ENCODE peak calls at places on chromosomes 1 and 21, in four cellular contexts. J is H1, W is HepG2, R is GM12891. C is an unnamed sample.

GRCh38 chr1:45282346-45282745 is 44.3 kb upstream of the HPDL start:
- DNase-seq in J (no peak), W (no peak), R (no peak), C (no peak)

GRCh38 chr1:60419023-60419422 is 345.5 kb upstream of the C1orf87 start:
- DNase-seq in W (no peak), R (no peak), J (no peak), C (no peak)

GRCh38 chr1:31380181-31380580 is 7.3 kb upstream of the FABP3 start:
- DNase-seq in J (no peak), R (no peak), W (no peak), C (no peak)

GRCh38 chr1:190975827-190976226 is 498.2 kb upstream of the BRINP3 start:
- DNase-seq in R (no peak), J (no peak), W (no peak), C (no peak)

GRCh38 chr1:43452789-43453441 is 816 bp downstream of the HYI start:
- DNase-seq in W (no peak), J (no peak), R (no peak), C (no peak)

GRCh38 chr1:9119745-9120144 is 9.2 kb downstream of the GPR157 start:
- DNase-seq in W (no peak), J (no peak), R (no peak), C (no peak)

GRCh38 chr1:26225033-26225831 is 8.8 kb upstream of the CEP85 start:
- DNase-seq in J (peak), R (no peak), W (peak), C (no peak)

GRCh38 chr1:81313289-81313688 is 487.4 kb upstream of the ADGRL2 start:
- DNase-seq in J (no peak), W (no peak), R (no peak), C (no peak)

GRCh38 chr1:197862221-197862620 is 40.2 kb upstream of the C1orf53 start:
- DNase-seq in W (no peak), R (no peak), J (no peak), C (no peak)

GRCh38 chr1:111669268-111669667 is 49.7 kb downstream of the RAP1A start:
- DNase-seq in R (no peak), J (no peak), W (no peak), C (no peak)

GRCh38 chr1:228228601-228229074 is 20.8 kb downstream of the OBSCN start:
- DNase-seq in R (no peak), W (peak), J (no peak), C (no peak)

GRCh38 chr1:8314346-8315280 is 3.3 kb upstream of the SLC45A1 start:
- DNase-seq in W (peak), R (no peak), J (peak), C (peak)

GRCh38 chr1:165828581-165829329 is 1.3 kb downstream of the UCK2 start:
- DNase-seq in J (peak), W (peak), R (peak), C (no peak)

DNA sequence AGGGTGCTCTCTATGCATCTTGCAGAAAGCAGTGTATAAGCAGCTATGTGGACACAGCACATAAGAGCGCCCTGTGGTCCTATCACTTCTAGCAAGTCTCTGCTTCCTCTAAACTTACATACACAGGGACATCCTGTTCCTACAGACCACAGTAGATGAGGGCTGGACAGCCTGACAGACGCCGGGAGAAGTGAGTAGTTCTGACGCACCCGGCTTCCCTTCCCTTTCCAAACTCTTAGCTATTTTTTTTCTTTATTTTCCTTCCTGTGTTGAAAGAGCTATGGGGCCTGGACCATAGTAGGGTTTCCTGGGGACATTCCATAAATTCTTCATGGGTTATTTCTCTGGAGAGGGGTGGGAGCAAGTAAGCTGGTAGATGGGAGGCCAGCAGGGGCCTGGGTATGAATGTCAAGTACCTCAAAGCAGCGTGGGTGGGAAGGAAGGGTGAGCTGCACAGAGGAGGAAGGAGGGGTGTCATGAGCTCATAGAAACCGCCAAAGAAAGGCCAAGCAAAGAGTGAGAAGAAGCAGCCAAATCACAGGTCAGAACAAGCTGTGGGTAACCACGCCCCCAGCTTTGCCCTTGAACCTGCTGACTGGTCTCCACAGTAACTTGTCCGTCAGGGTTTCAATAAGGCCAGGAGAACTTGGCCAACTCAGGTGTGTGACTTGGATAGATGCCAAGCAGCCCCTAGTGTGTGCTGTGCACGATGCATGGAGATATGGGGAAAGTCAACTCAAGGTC is 36.6 kb downstream of the PLXNA2 start:
- DNase-seq in J (no peak), W (peak), R (no peak), C (no peak)
- TF ChIP-seq POLR2AphosphoS5 in J (no peak), W (no peak), R (no peak), C (no peak)

DNA sequence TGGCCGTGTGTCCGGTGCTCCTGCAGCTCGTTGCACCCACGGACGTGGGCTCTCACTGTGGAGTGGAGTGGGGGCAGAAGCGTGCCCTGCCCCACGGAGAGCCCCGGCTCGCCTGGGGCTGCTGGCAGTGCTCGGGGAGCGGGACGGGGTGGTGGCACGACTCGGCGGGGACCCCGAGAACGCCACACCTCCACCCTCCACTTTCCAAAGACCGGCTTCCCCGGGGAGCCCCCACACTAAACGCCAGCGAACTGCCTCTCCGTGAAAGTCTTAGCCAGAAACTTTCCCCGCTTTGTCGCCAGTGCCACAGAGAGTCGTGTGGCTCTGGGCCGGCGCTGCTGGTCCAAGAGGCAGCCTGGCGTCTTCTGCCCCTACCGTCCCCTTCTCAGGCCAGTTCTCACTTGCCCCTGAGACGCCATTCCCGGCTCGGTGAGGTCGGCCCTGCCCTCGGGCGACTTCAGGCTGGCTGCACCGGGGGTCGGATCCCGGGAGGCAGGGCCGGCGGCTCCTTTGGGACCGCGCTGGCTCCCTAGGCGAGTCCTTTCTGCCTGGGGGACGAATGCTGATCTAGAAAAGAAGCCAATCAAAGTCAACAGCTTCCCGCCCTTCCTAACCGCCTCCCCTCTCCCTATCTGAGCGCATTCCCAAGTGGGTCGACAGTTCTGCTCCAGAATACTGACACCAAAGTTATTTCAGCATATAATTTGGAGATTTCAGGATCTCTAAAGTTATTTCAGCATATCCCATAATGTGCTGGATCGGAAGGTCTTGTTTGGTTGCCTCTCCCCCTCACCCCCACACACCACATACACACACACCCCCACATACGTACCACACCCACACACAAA is 2.6 kb upstream of the SAMD13 start:
- DNase-seq in W (no peak), R (peak), J (peak), C (peak)
- TF ChIP-seq POLR2A in W (no peak), R (no peak), J (no peak), C (no peak)

GRCh38 chr1:42340093-42340492 is 5.1 kb upstream of the FOXJ3 start:
- DNase-seq in J (no peak), R (no peak), W (peak), C (no peak)
- TF ChIP-seq TAF1 in J (no peak), R (no peak), W (no peak), C (no peak)

DNA sequence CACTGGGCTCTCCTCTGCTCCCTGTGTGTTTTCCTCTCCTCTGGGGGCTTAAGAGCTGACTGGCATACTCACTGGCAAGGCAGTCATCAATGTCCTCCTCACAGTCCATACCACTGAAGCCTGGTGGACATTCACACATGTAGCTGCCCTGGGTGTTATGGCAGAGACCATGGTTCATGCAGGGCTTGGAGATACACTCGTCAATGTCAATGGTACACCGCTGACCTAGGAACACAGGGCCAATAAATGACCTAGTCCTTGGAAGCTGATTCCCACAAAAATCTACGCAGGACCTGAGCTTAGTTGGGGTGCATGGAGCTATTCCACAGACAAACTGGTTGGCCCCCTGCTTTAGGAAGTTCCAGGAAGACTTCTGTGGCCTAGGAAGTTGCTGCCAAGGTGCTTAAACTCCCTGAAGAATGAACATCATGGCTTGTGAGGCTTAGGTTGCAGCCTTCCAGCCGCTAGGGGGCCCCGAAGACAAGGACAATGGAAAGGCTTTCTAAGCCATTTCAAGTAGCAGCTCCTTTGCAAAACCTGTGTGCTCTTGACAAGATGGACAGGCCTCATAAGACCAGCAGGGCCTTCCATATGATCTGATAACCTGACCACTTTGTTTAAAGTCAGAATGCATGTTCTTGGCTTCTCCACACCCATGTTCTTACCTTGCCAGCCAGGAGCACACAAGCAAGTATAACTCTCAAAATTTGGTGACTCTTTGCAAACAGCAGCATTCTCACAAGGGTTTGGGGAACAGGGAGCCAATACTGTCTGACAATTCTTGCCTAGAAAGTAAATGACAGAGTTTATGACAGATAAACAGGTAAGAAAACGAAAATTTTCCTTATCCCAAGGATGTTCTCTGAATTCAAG is 52.3 kb upstream of the ADAM30 start:
- DNase-seq in J (peak), W (peak), R (peak), C (no peak)
- TF ChIP-seq POLR2AphosphoS5 in J (no peak), W (no peak), R (no peak), C (no peak)

GRCh38 chr1:24119859-24120756 is 8.2 kb upstream of the MYOM3 start:
- DNase-seq in J (no peak), W (peak), R (no peak), C (no peak)
- TF ChIP-seq POLR2A in J (no peak), W (peak), R (no peak), C (no peak)

GRCh38 chr21:34595457-34595856 is 19.5 kb downstream of the RCAN1 start:
- DNase-seq in W (peak), R (no peak), J (peak), C (no peak)
- TF ChIP-seq TAF1 in W (no peak), R (no peak), J (no peak), C (no peak)

GRCh38 chr1:184792450-184792969 is 37.9 kb upstream of the EDEM3 start:
- DNase-seq in W (peak), R (no peak), J (no peak), C (no peak)
- TF ChIP-seq POLR2AphosphoS5 in W (no peak), R (no peak), J (no peak), C (no peak)

C was measured in GM12892.